ENCODE peak calls at places on chromosome 5, in six cellular contexts. One of them, this sample, is unnamed.

GRCh38 chr5:141753971-141754713 is 72.1 kb upstream of the ARAP3 start:
- DNase-seq in left ventricle myocardium inferior: no peak
- DNase-seq in CD4-positive, alpha-beta T cell: no peak
- DNase-seq in foreskin fibroblast: peak; percentile 68
- DNase-seq in dorsolateral prefrontal cortex: no peak
- DNase-seq in lower lobe of right lung: no peak
- DNase-seq in this sample: peak; percentile 70

GRCh38 chr5:3701694-3702093 is 106.1 kb downstream of the IRX1 start:
- DNase-seq in CD4-positive, alpha-beta T cell: no peak
- DNase-seq in lower lobe of right lung: no peak
- DNase-seq in dorsolateral prefrontal cortex: no peak
- DNase-seq in foreskin fibroblast: no peak
- DNase-seq in left ventricle myocardium inferior: no peak
- DNase-seq in this sample: no peak

GRCh38 chr5:90590-91547 is 1.1 kb upstream of the PLEKHG4B start:
- DNase-seq in foreskin fibroblast: no peak
- DNase-seq in left ventricle myocardium inferior: no peak
- DNase-seq in dorsolateral prefrontal cortex: no peak
- DNase-seq in CD4-positive, alpha-beta T cell: no peak
- DNase-seq in lower lobe of right lung: no peak
- DNase-seq in this sample: peak; percentile 25

GRCh38 chr5:88438006-88438405 is 169.4 kb upstream of the TMEM161B start:
- DNase-seq in lower lobe of right lung: no peak
- DNase-seq in left ventricle myocardium inferior: no peak
- DNase-seq in dorsolateral prefrontal cortex: no peak
- DNase-seq in foreskin fibroblast: no peak
- DNase-seq in CD4-positive, alpha-beta T cell: no peak
- DNase-seq in this sample: no peak

GRCh38 chr5:65262590-65263189 is 219.0 kb downstream of the ADAMTS6 start:
- DNase-seq in foreskin fibroblast: peak; percentile 91
- DNase-seq in dorsolateral prefrontal cortex: no peak
- DNase-seq in left ventricle myocardium inferior: no peak
- DNase-seq in CD4-positive, alpha-beta T cell: no peak
- DNase-seq in lower lobe of right lung: no peak
- DNase-seq in this sample: no peak

GRCh38 chr5:26009742-26010141 is 1028.6 kb downstream of the CDH9 start:
- DNase-seq in CD4-positive, alpha-beta T cell: no peak
- DNase-seq in foreskin fibroblast: no peak
- DNase-seq in left ventricle myocardium inferior: no peak
- DNase-seq in dorsolateral prefrontal cortex: no peak
- DNase-seq in lower lobe of right lung: no peak
- DNase-seq in this sample: no peak

GRCh38 chr5:136036991-136037705 is 8.4 kb downstream of the TGFBI start:
- DNase-seq in CD4-positive, alpha-beta T cell: no peak
- DNase-seq in foreskin fibroblast: peak; percentile 81
- DNase-seq in left ventricle myocardium inferior: no peak
- DNase-seq in lower lobe of right lung: no peak
- DNase-seq in dorsolateral prefrontal cortex: no peak
- DNase-seq in this sample: peak; percentile 30

GRCh38 chr5:177304392-177305119 is 957 bp downstream of the PRELID1 start:
- DNase-seq in dorsolateral prefrontal cortex: no peak
- DNase-seq in lower lobe of right lung: no peak
- DNase-seq in foreskin fibroblast: no peak
- DNase-seq in CD4-positive, alpha-beta T cell: no peak
- DNase-seq in left ventricle myocardium inferior: no peak
- DNase-seq in this sample: no peak

GRCh38 chr5:169988947-169989346 is 8.7 kb upstream of the INSYN2B start:
- DNase-seq in foreskin fibroblast: peak; percentile 39
- DNase-seq in left ventricle myocardium inferior: no peak
- DNase-seq in dorsolateral prefrontal cortex: no peak
- DNase-seq in CD4-positive, alpha-beta T cell: no peak
- DNase-seq in lower lobe of right lung: no peak
- DNase-seq in this sample: no peak

GRCh38 chr5:180075703-180076102 is 4.1 kb upstream of the RNF130 start:
- DNase-seq in lower lobe of right lung: no peak
- DNase-seq in foreskin fibroblast: no peak
- DNase-seq in left ventricle myocardium inferior: no peak
- DNase-seq in dorsolateral prefrontal cortex: no peak
- DNase-seq in CD4-positive, alpha-beta T cell: no peak
- DNase-seq in this sample: no peak

GRCh38 chr5:91024727-91025126 is 358.4 kb downstream of the ARRDC3 start:
- DNase-seq in left ventricle myocardium inferior: no peak
- DNase-seq in lower lobe of right lung: no peak
- DNase-seq in CD4-positive, alpha-beta T cell: no peak
- DNase-seq in foreskin fibroblast: no peak
- DNase-seq in dorsolateral prefrontal cortex: no peak
- DNase-seq in this sample: no peak

DNA sequence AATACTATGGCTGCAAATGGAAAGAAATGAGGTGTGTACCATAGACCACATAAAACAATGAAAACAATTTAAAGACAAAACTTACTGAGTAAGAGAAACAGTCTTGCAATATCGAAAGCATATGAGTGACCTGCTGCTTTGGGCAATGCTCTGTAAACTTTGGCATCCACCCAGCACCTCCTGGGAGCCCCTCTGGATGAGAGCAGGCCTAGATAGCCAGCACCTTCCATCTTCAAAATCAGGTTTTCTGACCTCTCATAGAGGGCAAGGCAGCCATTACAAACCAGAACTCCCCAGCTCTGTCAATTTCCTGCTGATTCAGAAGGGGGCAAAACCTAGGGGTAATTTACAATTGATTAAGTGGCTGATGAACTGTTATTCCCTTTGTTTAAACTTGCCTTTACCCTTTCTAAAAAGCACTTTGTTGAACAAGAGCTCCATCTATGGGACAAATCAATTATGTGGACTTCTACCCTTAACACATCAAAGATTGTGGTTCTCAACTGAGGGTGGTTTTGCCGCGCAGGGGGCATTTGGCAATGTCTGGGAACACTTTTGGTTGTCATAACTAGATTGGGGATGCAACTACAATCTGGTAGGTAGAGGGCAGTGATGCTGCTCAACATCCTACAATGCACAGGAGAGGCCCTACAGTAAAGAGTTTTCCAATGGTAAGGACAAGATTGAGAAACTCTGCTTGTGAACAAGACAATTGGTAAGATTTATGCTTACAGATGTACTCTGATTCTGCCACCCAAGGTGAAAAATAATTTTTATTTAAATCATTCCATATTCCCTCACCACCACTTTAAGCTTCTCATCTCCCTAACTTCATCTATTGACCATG is 184.2 kb downstream of the MARCHF11 start:
- DNase-seq in CD4-positive, alpha-beta T cell: no peak
- DNase-seq in dorsolateral prefrontal cortex: no peak
- DNase-seq in foreskin fibroblast: peak; percentile 67
- DNase-seq in left ventricle myocardium inferior: no peak
- DNase-seq in lower lobe of right lung: no peak
- DNase-seq in this sample: no peak
- TF ChIP-seq CTCF in CD4-positive, alpha-beta T cell: no peak
- TF ChIP-seq CTCF in dorsolateral prefrontal cortex: peak; percentile 52
- TF ChIP-seq CTCF in foreskin fibroblast: peak; percentile 60
- TF ChIP-seq CTCF in left ventricle myocardium inferior: peak; percentile 69
- TF ChIP-seq CTCF in lower lobe of right lung: peak; percentile 45
- TF ChIP-seq CTCF in this sample: no peak

GRCh38 chr5:42949348-42950090 is 90.6 kb downstream of the ANXA2R start:
- DNase-seq in dorsolateral prefrontal cortex: no peak
- DNase-seq in lower lobe of right lung: peak; percentile 82
- DNase-seq in left ventricle myocardium inferior: peak; percentile 46
- DNase-seq in foreskin fibroblast: peak; percentile 90
- DNase-seq in CD4-positive, alpha-beta T cell: peak; percentile 39
- DNase-seq in this sample: peak; percentile 77
- TF ChIP-seq CTCF in dorsolateral prefrontal cortex: no peak
- TF ChIP-seq CTCF in lower lobe of right lung: peak; percentile 51
- TF ChIP-seq CTCF in left ventricle myocardium inferior: peak; percentile 59
- TF ChIP-seq CTCF in foreskin fibroblast: peak; percentile 41
- TF ChIP-seq CTCF in CD4-positive, alpha-beta T cell: peak; percentile 46
- TF ChIP-seq CTCF in this sample: peak; percentile 24

GRCh38 chr5:164672931-164673694 is 1167.7 kb downstream of the MAT2B start:
- DNase-seq in dorsolateral prefrontal cortex: no peak
- DNase-seq in foreskin fibroblast: no peak
- DNase-seq in lower lobe of right lung: no peak
- DNase-seq in CD4-positive, alpha-beta T cell: no peak
- DNase-seq in left ventricle myocardium inferior: no peak
- DNase-seq in this sample: no peak
- TF ChIP-seq CTCF in dorsolateral prefrontal cortex: no peak
- TF ChIP-seq CTCF in foreskin fibroblast: no peak
- TF ChIP-seq CTCF in lower lobe of right lung: peak; percentile 16
- TF ChIP-seq CTCF in CD4-positive, alpha-beta T cell: no peak
- TF ChIP-seq CTCF in left ventricle myocardium inferior: no peak
- TF ChIP-seq CTCF in this sample: peak; percentile 24

GRCh38 chr5:68215888-68216736 is 556 bp downstream of the PIK3R1 start:
- DNase-seq in foreskin fibroblast: peak; percentile 60
- DNase-seq in left ventricle myocardium inferior: peak; percentile 50
- DNase-seq in CD4-positive, alpha-beta T cell: peak; percentile 74
- DNase-seq in dorsolateral prefrontal cortex: no peak
- DNase-seq in lower lobe of right lung: peak; percentile 69
- DNase-seq in this sample: peak; percentile 85
- TF ChIP-seq CTCF in foreskin fibroblast: no peak
- TF ChIP-seq CTCF in left ventricle myocardium inferior: no peak
- TF ChIP-seq CTCF in CD4-positive, alpha-beta T cell: no peak
- TF ChIP-seq CTCF in dorsolateral prefrontal cortex: no peak
- TF ChIP-seq CTCF in lower lobe of right lung: no peak
- TF ChIP-seq CTCF in this sample: peak; percentile 27

DNA sequence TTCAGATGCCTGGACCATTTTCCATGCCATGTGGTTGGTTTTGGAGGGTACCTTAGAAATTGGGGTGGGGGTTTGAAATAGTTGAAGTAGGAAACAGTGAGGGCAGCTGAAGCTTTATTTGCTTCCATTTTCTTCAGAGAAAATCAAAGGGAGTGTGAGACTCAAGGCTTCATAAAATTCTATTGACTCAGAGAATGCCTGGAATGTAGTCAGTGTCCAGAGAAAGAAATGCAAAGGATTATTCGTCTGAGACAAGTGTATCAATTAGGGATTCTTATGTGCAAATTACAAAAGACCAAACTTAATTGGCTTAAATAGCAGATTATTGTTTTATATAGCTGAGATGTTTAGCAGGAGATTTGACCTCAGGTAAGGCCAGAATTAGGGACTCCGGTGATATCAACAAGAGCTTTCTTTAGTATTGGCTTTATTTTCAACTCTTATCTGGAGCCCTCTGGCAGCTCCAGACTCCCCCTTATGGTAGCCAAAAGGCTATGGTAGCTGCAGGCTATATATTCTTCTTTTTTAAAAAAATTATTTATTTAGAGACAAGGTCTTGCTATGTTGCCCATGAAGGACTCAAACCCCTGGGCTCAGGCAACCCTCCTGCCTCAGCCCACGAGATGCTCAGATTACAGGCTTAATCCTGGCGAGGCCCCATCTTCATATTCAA is 38.9 kb downstream of the PTTG1 start:
- DNase-seq in foreskin fibroblast: peak; percentile 59
- DNase-seq in lower lobe of right lung: no peak
- DNase-seq in left ventricle myocardium inferior: no peak
- DNase-seq in dorsolateral prefrontal cortex: no peak
- DNase-seq in CD4-positive, alpha-beta T cell: no peak
- DNase-seq in this sample: no peak
- TF ChIP-seq CTCF in foreskin fibroblast: peak; percentile 16
- TF ChIP-seq CTCF in lower lobe of right lung: no peak
- TF ChIP-seq CTCF in left ventricle myocardium inferior: no peak
- TF ChIP-seq CTCF in dorsolateral prefrontal cortex: no peak
- TF ChIP-seq CTCF in CD4-positive, alpha-beta T cell: no peak
- TF ChIP-seq CTCF in this sample: peak; percentile 7

GRCh38 chr5:76580983-76581382 is 42.2 kb downstream of the F2RL2 start:
- DNase-seq in left ventricle myocardium inferior: no peak
- DNase-seq in lower lobe of right lung: no peak
- DNase-seq in foreskin fibroblast: no peak
- DNase-seq in dorsolateral prefrontal cortex: no peak
- DNase-seq in CD4-positive, alpha-beta T cell: no peak
- DNase-seq in this sample: no peak

GRCh38 chr5:76582252-76583162 is 40.7 kb downstream of the F2RL2 start:
- DNase-seq in CD4-positive, alpha-beta T cell: no peak
- DNase-seq in left ventricle myocardium inferior: no peak
- DNase-seq in foreskin fibroblast: no peak
- DNase-seq in lower lobe of right lung: no peak
- DNase-seq in dorsolateral prefrontal cortex: no peak
- DNase-seq in this sample: peak; percentile 32

GRCh38 chr5:76586531-76586930 is 36.7 kb downstream of the F2RL2 start:
- DNase-seq in CD4-positive, alpha-beta T cell: no peak
- DNase-seq in dorsolateral prefrontal cortex: no peak
- DNase-seq in foreskin fibroblast: no peak
- DNase-seq in left ventricle myocardium inferior: no peak
- DNase-seq in lower lobe of right lung: no peak
- DNase-seq in this sample: no peak

GRCh38 chr5:76585783-76586217 is 37.4 kb downstream of the F2RL2 start:
- DNase-seq in CD4-positive, alpha-beta T cell: no peak
- DNase-seq in lower lobe of right lung: no peak
- DNase-seq in foreskin fibroblast: no peak
- DNase-seq in left ventricle myocardium inferior: no peak
- DNase-seq in dorsolateral prefrontal cortex: no peak
- DNase-seq in this sample: no peak

GRCh38 chr5:76583163-76584047 is 39.8 kb downstream of the F2RL2 start:
- DNase-seq in CD4-positive, alpha-beta T cell: no peak
- DNase-seq in lower lobe of right lung: no peak
- DNase-seq in foreskin fibroblast: peak; percentile 34
- DNase-seq in dorsolateral prefrontal cortex: no peak
- DNase-seq in left ventricle myocardium inferior: no peak
- DNase-seq in this sample: no peak
- TF ChIP-seq CTCF in CD4-positive, alpha-beta T cell: peak; percentile 71
- TF ChIP-seq CTCF in lower lobe of right lung: peak; percentile 31
- TF ChIP-seq CTCF in foreskin fibroblast: peak; percentile 34
- TF ChIP-seq CTCF in dorsolateral prefrontal cortex: peak; percentile 15
- TF ChIP-seq CTCF in left ventricle myocardium inferior: peak; percentile 45
- TF ChIP-seq CTCF in this sample: peak; percentile 45

DNA sequence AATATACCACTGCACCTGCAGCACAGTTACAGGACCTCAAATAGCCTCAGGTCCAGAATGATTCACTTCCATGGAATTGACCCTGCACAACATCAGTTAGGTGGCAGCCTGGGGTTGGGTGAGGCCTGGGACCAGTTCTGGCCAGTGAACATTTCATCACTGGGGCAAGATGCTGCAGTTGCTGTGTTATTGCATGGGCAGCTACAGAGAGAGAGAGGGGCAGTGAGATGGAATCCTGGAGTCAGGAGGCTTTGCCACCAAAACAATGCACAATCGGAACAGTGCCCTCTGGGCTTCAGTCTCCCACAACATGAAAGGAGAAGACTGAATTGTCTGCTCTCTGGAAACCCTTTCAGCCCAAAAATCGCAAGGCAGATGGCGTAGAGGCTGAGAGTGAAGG is 51.8 kb downstream of the SH3TC2 start:
- DNase-seq in dorsolateral prefrontal cortex: no peak
- DNase-seq in foreskin fibroblast: peak; percentile 76
- DNase-seq in left ventricle myocardium inferior: no peak
- DNase-seq in CD4-positive, alpha-beta T cell: no peak
- DNase-seq in lower lobe of right lung: no peak
- DNase-seq in this sample: no peak
- TF ChIP-seq CTCF in dorsolateral prefrontal cortex: no peak
- TF ChIP-seq CTCF in foreskin fibroblast: no peak
- TF ChIP-seq CTCF in left ventricle myocardium inferior: no peak
- TF ChIP-seq CTCF in CD4-positive, alpha-beta T cell: no peak
- TF ChIP-seq CTCF in lower lobe of right lung: no peak
- TF ChIP-seq CTCF in this sample: no peak

GRCh38 chr5:140690941-140691924 is at the start of the genes HARS1 and HARS2:
- DNase-seq in lower lobe of right lung: peak; percentile 94
- DNase-seq in dorsolateral prefrontal cortex: peak; percentile 94
- DNase-seq in CD4-positive, alpha-beta T cell: peak; percentile 74
- DNase-seq in foreskin fibroblast: peak; percentile 98
- DNase-seq in left ventricle myocardium inferior: peak; percentile 89
- DNase-seq in this sample: peak; percentile 90
- TF ChIP-seq CTCF in lower lobe of right lung: no peak
- TF ChIP-seq CTCF in dorsolateral prefrontal cortex: peak; percentile 25
- TF ChIP-seq CTCF in CD4-positive, alpha-beta T cell: no peak
- TF ChIP-seq CTCF in foreskin fibroblast: no peak
- TF ChIP-seq CTCF in left ventricle myocardium inferior: peak; percentile 13
- TF ChIP-seq CTCF in this sample: peak; percentile 1